ENCODE peak calls at places on chromosomes 1 and 21, in nine cellular contexts. D is NCI-H1105 treated with DMSO at 0.1 percent for 48 hours, B is NB4, A is hippocampal formation, O is HuH-7.5, V is T-cell, H is germinal center, G is spleen, X is AG09309. E is an unnamed sample.

GRCh38 chr1:111739984-111740765 is 980 bp upstream of the INKA2 start:
- DNase-seq in B (peak), O (peak), D (peak), X (no peak), A (peak), V (no peak), G (peak), H (peak), E (peak)

GRCh38 chr1:209433649-209434031 is 149.9 kb upstream of the CAMK1G start:
- DNase-seq in O (no peak), D (no peak), B (no peak), A (no peak), V (no peak), X (no peak), H (no peak), G (no peak), E (no peak)

GRCh38 chr1:227227761-227228160 is 90.5 kb downstream of the CDC42BPA start:
- DNase-seq in H (no peak), B (no peak), O (no peak), X (no peak), G (no peak), V (no peak), D (no peak), A (no peak), E (no peak)

GRCh38 chr1:172938676-172939075 is 112.1 kb downstream of the TNFSF18 start:
- DNase-seq in O (no peak), G (no peak), X (peak), B (no peak), H (no peak), A (no peak), D (no peak), V (no peak), E (no peak)

GRCh38 chr1:178536844-178537371 is 24.0 kb downstream of the TEX35 start:
- DNase-seq in H (no peak), O (peak), A (peak), X (peak), D (no peak), B (no peak), G (peak), V (no peak), E (peak)

GRCh38 chr1:17615157-17615556 is 75.7 kb downstream of the ARHGEF10L start:
- DNase-seq in B (no peak), H (no peak), G (no peak), V (no peak), D (no peak), X (no peak), O (no peak), A (no peak), E (no peak)

GRCh38 chr1:1300352-1300739 is 7.4 kb downstream of the ACAP3 start:
- DNase-seq in A (no peak), V (no peak), X (no peak), D (no peak), G (no peak), O (no peak), B (no peak), H (no peak), E (no peak)

GRCh38 chr1:112508242-112509004 is at the start of gene WNT2B:
- DNase-seq in X (no peak), O (no peak), A (no peak), V (peak), B (peak), G (peak), D (peak), H (peak), E (peak)

GRCh38 chr1:112093372-112093694 is 103.9 kb upstream of the KCND3 start:
- DNase-seq in G (no peak), O (no peak), D (no peak), V (no peak), H (no peak), A (no peak), X (no peak), B (no peak), E (no peak)

GRCh38 chr1:9628541-9629444 is 22.7 kb upstream of the PIK3CD start:
- DNase-seq in D (no peak), B (peak), G (peak), A (no peak), V (peak), H (peak), X (no peak), O (no peak), E (no peak)

GRCh38 chr1:51946300-51946699 is 44.2 kb downstream of the RAB3B start:
- DNase-seq in O (no peak), H (no peak), D (no peak), V (no peak), X (no peak), G (no peak), A (no peak), B (no peak), E (peak)

GRCh38 chr1:240341365-240342250 is 249.9 kb downstream of the FMN2 start:
- DNase-seq in V (no peak), G (no peak), A (no peak), D (no peak), H (no peak), O (no peak), B (no peak), X (no peak), E (no peak)

GRCh38 chr1:96596226-96596625 is 125.4 kb upstream of the PTBP2 start:
- DNase-seq in O (peak), X (no peak), D (no peak), H (peak), A (no peak), G (no peak), B (peak), V (no peak), E (peak)

GRCh38 chr1:234408757-234409156 is 35.5 kb downstream of the COA6 start:
- DNase-seq in A (no peak), O (no peak), B (no peak), V (peak), H (no peak), X (no peak), G (no peak), D (no peak), E (no peak)

GRCh38 chr1:64624446-64624766 is 120.5 kb upstream of the RAVER2 start:
- DNase-seq in O (no peak), A (no peak), D (no peak), V (no peak), H (no peak), B (no peak), X (peak), G (no peak), E (peak)

GRCh38 chr1:10833630-10834557 is 37.4 kb upstream of the CASZ1 start:
- DNase-seq in G (no peak), O (no peak), A (no peak), V (no peak), D (no peak), X (no peak), H (no peak), B (peak), E (peak)

GRCh38 chr1:232440325-232441059 is 189.4 kb downstream of the SIPA1L2 start:
- DNase-seq in B (no peak), V (no peak), O (no peak), H (no peak), G (no peak), X (no peak), A (no peak), D (no peak), E (no peak)

GRCh38 chr1:13702425-13703127 is 2.6 kb downstream of the PRDM2 start:
- DNase-seq in H (peak), X (no peak), B (no peak), A (no peak), G (peak), D (no peak), O (no peak), V (peak), E (no peak)

GRCh38 chr1:223702735-223703667 is 9.3 kb upstream of the CAPN2 start:
- DNase-seq in H (no peak), X (no peak), O (no peak), D (no peak), V (no peak), B (no peak), G (no peak), A (no peak), E (no peak)

GRCh38 chr21:33265664-33266049 is 510 bp upstream of the IL10RB start:
- DNase-seq in A (peak), H (peak), B (peak), G (peak), X (no peak), V (peak), O (no peak), D (peak), E (no peak)

E was measured in hepatic stellate cell.